ENCODE peak calls at places on chromosome 3, in eight cellular contexts. One of them, this sample, is unnamed.

GRCh38 chr3:50604628-50605588 is 6.7 kb downstream of the CISH start:
- DNase-seq in PC-3: no peak
- DNase-seq in left ventricle myocardium inferior: peak
- DNase-seq in heart left ventricle: peak
- DNase-seq in AG09309: no peak
- DNase-seq in thoracic aorta: no peak
- DNase-seq in psoas muscle: peak
- DNase-seq in AG04450: no peak
- DNase-seq in this sample: no peak

GRCh38 chr3:194133661-194134230 is 2.2 kb upstream of the HES1 start:
- DNase-seq in AG09309: no peak
- DNase-seq in left ventricle myocardium inferior: peak
- DNase-seq in psoas muscle: peak
- DNase-seq in heart left ventricle: peak
- DNase-seq in AG04450: no peak
- DNase-seq in PC-3: peak
- DNase-seq in thoracic aorta: peak
- DNase-seq in this sample: no peak

GRCh38 chr3:148971819-148972218 is 19.5 kb upstream of the GYG1 start:
- DNase-seq in AG04450: peak
- DNase-seq in left ventricle myocardium inferior: no peak
- DNase-seq in heart left ventricle: no peak
- DNase-seq in AG09309: peak
- DNase-seq in PC-3: no peak
- DNase-seq in thoracic aorta: no peak
- DNase-seq in psoas muscle: no peak
- DNase-seq in this sample: peak

GRCh38 chr3:57755368-57756021 is 614 bp upstream of the SLMAP start:
- DNase-seq in PC-3: peak
- DNase-seq in psoas muscle: no peak
- DNase-seq in left ventricle myocardium inferior: peak
- DNase-seq in heart left ventricle: no peak
- DNase-seq in AG09309: no peak
- DNase-seq in AG04450: no peak
- DNase-seq in thoracic aorta: no peak
- DNase-seq in this sample: no peak

GRCh38 chr3:153856932-153857331 is 264.3 kb upstream of the ARHGEF26 start:
- DNase-seq in heart left ventricle: no peak
- DNase-seq in thoracic aorta: no peak
- DNase-seq in psoas muscle: no peak
- DNase-seq in PC-3: peak
- DNase-seq in left ventricle myocardium inferior: no peak
- DNase-seq in AG09309: no peak
- DNase-seq in AG04450: no peak
- DNase-seq in this sample: peak

GRCh38 chr3:128364808-128365360 is 101.8 kb downstream of the DNAJB8 start:
- DNase-seq in AG09309: no peak
- DNase-seq in PC-3: no peak
- DNase-seq in AG04450: no peak
- DNase-seq in left ventricle myocardium inferior: no peak
- DNase-seq in heart left ventricle: no peak
- DNase-seq in psoas muscle: no peak
- DNase-seq in thoracic aorta: no peak
- DNase-seq in this sample: no peak

GRCh38 chr3:157573780-157574378 is 70.7 kb upstream of the VEPH1 start:
- DNase-seq in left ventricle myocardium inferior: no peak
- DNase-seq in thoracic aorta: no peak
- DNase-seq in heart left ventricle: no peak
- DNase-seq in psoas muscle: no peak
- DNase-seq in AG04450: no peak
- DNase-seq in AG09309: no peak
- DNase-seq in PC-3: peak
- DNase-seq in this sample: no peak

GRCh38 chr3:45381168-45381852 is 7.1 kb upstream of the LARS2 start:
- DNase-seq in PC-3: no peak
- DNase-seq in psoas muscle: no peak
- DNase-seq in left ventricle myocardium inferior: peak
- DNase-seq in AG04450: no peak
- DNase-seq in thoracic aorta: no peak
- DNase-seq in heart left ventricle: no peak
- DNase-seq in AG09309: no peak
- DNase-seq in this sample: no peak

GRCh38 chr3:114223146-114223545 is 14.2 kb downstream of the ZNF80 start:
- DNase-seq in heart left ventricle: no peak
- DNase-seq in AG04450: no peak
- DNase-seq in PC-3: no peak
- DNase-seq in psoas muscle: no peak
- DNase-seq in thoracic aorta: no peak
- DNase-seq in AG09309: no peak
- DNase-seq in left ventricle myocardium inferior: no peak
- DNase-seq in this sample: no peak

GRCh38 chr3:38662544-38662943 is 13.1 kb upstream of the SCN5A start:
- DNase-seq in AG09309: no peak
- DNase-seq in thoracic aorta: no peak
- DNase-seq in heart left ventricle: no peak
- DNase-seq in AG04450: no peak
- DNase-seq in psoas muscle: no peak
- DNase-seq in left ventricle myocardium inferior: no peak
- DNase-seq in PC-3: peak
- DNase-seq in this sample: no peak
- TF ChIP-seq CTCF in AG09309: peak
- TF ChIP-seq CTCF in thoracic aorta: no peak
- TF ChIP-seq CTCF in heart left ventricle: peak
- TF ChIP-seq CTCF in AG04450: peak
- TF ChIP-seq CTCF in psoas muscle: no peak
- TF ChIP-seq CTCF in left ventricle myocardium inferior: peak
- TF ChIP-seq CTCF in PC-3: peak
- TF ChIP-seq CTCF in this sample: peak

GRCh38 chr3:47420511-47421484 is 40.0 kb downstream of the PTPN23 start:
- DNase-seq in AG04450: peak
- DNase-seq in PC-3: peak
- DNase-seq in thoracic aorta: peak
- DNase-seq in psoas muscle: peak
- DNase-seq in AG09309: peak
- DNase-seq in heart left ventricle: peak
- DNase-seq in left ventricle myocardium inferior: peak
- DNase-seq in this sample: peak
- H3K4me3 ChIP-seq in AG04450: no peak
- H3K4me3 ChIP-seq in PC-3: no peak
- H3K4me3 ChIP-seq in thoracic aorta: peak
- H3K4me3 ChIP-seq in psoas muscle: no peak
- H3K4me3 ChIP-seq in AG09309: no peak
- H3K4me3 ChIP-seq in heart left ventricle: no peak
- H3K4me3 ChIP-seq in left ventricle myocardium inferior: peak
- H3K4me3 ChIP-seq in this sample: no peak

GRCh38 chr3:8421711-8422110 is 79.9 kb upstream of the LMCD1 start:
- DNase-seq in AG04450: no peak
- DNase-seq in psoas muscle: no peak
- DNase-seq in left ventricle myocardium inferior: no peak
- DNase-seq in PC-3: no peak
- DNase-seq in thoracic aorta: no peak
- DNase-seq in heart left ventricle: no peak
- DNase-seq in AG09309: no peak
- DNase-seq in this sample: no peak

GRCh38 chr3:8424281-8424680 is 77.3 kb upstream of the LMCD1 start:
- DNase-seq in PC-3: no peak
- DNase-seq in heart left ventricle: no peak
- DNase-seq in AG09309: no peak
- DNase-seq in thoracic aorta: no peak
- DNase-seq in psoas muscle: no peak
- DNase-seq in left ventricle myocardium inferior: no peak
- DNase-seq in AG04450: no peak
- DNase-seq in this sample: no peak

GRCh38 chr3:8420613-8421012 is 81.0 kb upstream of the LMCD1 start:
- DNase-seq in thoracic aorta: no peak
- DNase-seq in AG04450: no peak
- DNase-seq in psoas muscle: no peak
- DNase-seq in PC-3: no peak
- DNase-seq in heart left ventricle: no peak
- DNase-seq in left ventricle myocardium inferior: no peak
- DNase-seq in AG09309: no peak
- DNase-seq in this sample: no peak

GRCh38 chr3:8423307-8423706 is 78.3 kb upstream of the LMCD1 start:
- DNase-seq in thoracic aorta: no peak
- DNase-seq in psoas muscle: no peak
- DNase-seq in left ventricle myocardium inferior: no peak
- DNase-seq in heart left ventricle: no peak
- DNase-seq in PC-3: no peak
- DNase-seq in AG04450: no peak
- DNase-seq in AG09309: no peak
- DNase-seq in this sample: no peak

DNA sequence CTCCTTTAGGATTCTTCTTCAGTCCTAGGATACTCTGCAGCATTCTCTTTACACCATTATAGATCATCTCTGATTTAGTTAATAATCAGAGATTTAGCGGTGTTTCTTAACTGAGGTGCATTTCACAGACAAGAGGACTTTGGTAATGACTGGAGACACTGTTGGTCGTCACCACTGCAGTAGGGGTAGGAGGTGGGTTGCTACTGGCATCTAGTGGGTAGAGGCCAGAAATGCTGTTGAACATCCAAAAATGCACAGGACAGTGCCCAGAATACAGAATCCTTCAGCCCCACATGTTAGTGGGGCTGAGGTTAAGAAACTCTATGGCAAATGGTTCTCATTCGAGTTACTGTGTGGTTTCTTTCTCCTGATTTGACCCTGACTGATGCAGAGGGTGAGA is 80.4 kb upstream of the LMCD1 start:
- DNase-seq in PC-3: peak
- DNase-seq in AG04450: no peak
- DNase-seq in left ventricle myocardium inferior: no peak
- DNase-seq in AG09309: no peak
- DNase-seq in psoas muscle: no peak
- DNase-seq in heart left ventricle: no peak
- DNase-seq in thoracic aorta: no peak
- DNase-seq in this sample: no peak
- TF ChIP-seq CTCF in PC-3: peak
- TF ChIP-seq CTCF in AG04450: no peak
- TF ChIP-seq CTCF in left ventricle myocardium inferior: no peak
- TF ChIP-seq CTCF in AG09309: peak
- TF ChIP-seq CTCF in psoas muscle: no peak
- TF ChIP-seq CTCF in heart left ventricle: no peak
- TF ChIP-seq CTCF in thoracic aorta: no peak
- TF ChIP-seq CTCF in this sample: no peak

GRCh38 chr3:119298565-119298941 is 4.4 kb downstream of the ARHGAP31 start:
- DNase-seq in left ventricle myocardium inferior: no peak
- DNase-seq in AG04450: no peak
- DNase-seq in psoas muscle: no peak
- DNase-seq in thoracic aorta: no peak
- DNase-seq in PC-3: no peak
- DNase-seq in AG09309: no peak
- DNase-seq in heart left ventricle: no peak
- DNase-seq in this sample: no peak

GRCh38 chr3:119296723-119297122 is 2.5 kb downstream of the ARHGAP31 start:
- DNase-seq in AG04450: no peak
- DNase-seq in left ventricle myocardium inferior: no peak
- DNase-seq in AG09309: no peak
- DNase-seq in thoracic aorta: no peak
- DNase-seq in psoas muscle: no peak
- DNase-seq in PC-3: no peak
- DNase-seq in heart left ventricle: no peak
- DNase-seq in this sample: no peak

GRCh38 chr3:119295816-119296484 is 1.8 kb downstream of the ARHGAP31 start:
- DNase-seq in heart left ventricle: no peak
- DNase-seq in psoas muscle: no peak
- DNase-seq in thoracic aorta: no peak
- DNase-seq in left ventricle myocardium inferior: no peak
- DNase-seq in PC-3: no peak
- DNase-seq in AG04450: no peak
- DNase-seq in AG09309: peak
- DNase-seq in this sample: peak

GRCh38 chr3:119294889-119295769 is 946 bp downstream of the ARHGAP31 start:
- DNase-seq in AG04450: no peak
- DNase-seq in AG09309: no peak
- DNase-seq in thoracic aorta: no peak
- DNase-seq in heart left ventricle: peak
- DNase-seq in psoas muscle: peak
- DNase-seq in PC-3: peak
- DNase-seq in left ventricle myocardium inferior: peak
- DNase-seq in this sample: no peak

GRCh38 chr3:119297169-119297568 is 3.0 kb downstream of the ARHGAP31 start:
- DNase-seq in psoas muscle: peak
- DNase-seq in thoracic aorta: no peak
- DNase-seq in PC-3: peak
- DNase-seq in heart left ventricle: no peak
- DNase-seq in left ventricle myocardium inferior: peak
- DNase-seq in AG04450: no peak
- DNase-seq in AG09309: no peak
- DNase-seq in this sample: no peak
- H3K4me3 ChIP-seq in psoas muscle: peak
- H3K4me3 ChIP-seq in thoracic aorta: peak
- H3K4me3 ChIP-seq in PC-3: no peak
- H3K4me3 ChIP-seq in heart left ventricle: peak
- H3K4me3 ChIP-seq in left ventricle myocardium inferior: peak
- H3K4me3 ChIP-seq in AG04450: no peak
- H3K4me3 ChIP-seq in AG09309: no peak
- H3K4me3 ChIP-seq in this sample: peak

GRCh38 chr3:143552851-143553250 is 295.4 kb downstream of the SLC9A9 start:
- DNase-seq in thoracic aorta: no peak
- DNase-seq in PC-3: no peak
- DNase-seq in heart left ventricle: no peak
- DNase-seq in AG04450: no peak
- DNase-seq in left ventricle myocardium inferior: no peak
- DNase-seq in AG09309: no peak
- DNase-seq in psoas muscle: no peak
- DNase-seq in this sample: no peak
- TF ChIP-seq CTCF in thoracic aorta: no peak
- TF ChIP-seq CTCF in PC-3: no peak
- TF ChIP-seq CTCF in heart left ventricle: no peak
- TF ChIP-seq CTCF in AG04450: no peak
- TF ChIP-seq CTCF in left ventricle myocardium inferior: no peak
- TF ChIP-seq CTCF in AG09309: no peak
- TF ChIP-seq CTCF in psoas muscle: no peak
- TF ChIP-seq CTCF in this sample: no peak

GRCh38 chr3:196323016-196323415 is 5.0 kb upstream of the DYNLT2B start:
- DNase-seq in PC-3: no peak
- DNase-seq in thoracic aorta: no peak
- DNase-seq in left ventricle myocardium inferior: no peak
- DNase-seq in heart left ventricle: no peak
- DNase-seq in AG09309: no peak
- DNase-seq in psoas muscle: no peak
- DNase-seq in AG04450: no peak
- DNase-seq in this sample: no peak

GRCh38 chr3:196326936-196327335 is 8.9 kb upstream of the DYNLT2B start:
- DNase-seq in PC-3: no peak
- DNase-seq in heart left ventricle: no peak
- DNase-seq in left ventricle myocardium inferior: no peak
- DNase-seq in AG04450: no peak
- DNase-seq in AG09309: no peak
- DNase-seq in thoracic aorta: no peak
- DNase-seq in psoas muscle: no peak
- DNase-seq in this sample: no peak

GRCh38 chr3:196332168-196332567 is 6.0 kb downstream of the TM4SF19 start:
- DNase-seq in heart left ventricle: no peak
- DNase-seq in psoas muscle: no peak
- DNase-seq in thoracic aorta: no peak
- DNase-seq in AG04450: no peak
- DNase-seq in AG09309: no peak
- DNase-seq in left ventricle myocardium inferior: no peak
- DNase-seq in PC-3: no peak
- DNase-seq in this sample: no peak

GRCh38 chr3:196323723-196324122 is 5.7 kb upstream of the DYNLT2B start:
- DNase-seq in left ventricle myocardium inferior: no peak
- DNase-seq in thoracic aorta: no peak
- DNase-seq in psoas muscle: no peak
- DNase-seq in heart left ventricle: no peak
- DNase-seq in PC-3: no peak
- DNase-seq in AG09309: no peak
- DNase-seq in AG04450: no peak
- DNase-seq in this sample: no peak

GRCh38 chr3:196327405-196327804 is 9.4 kb upstream of the DYNLT2B start:
- DNase-seq in thoracic aorta: no peak
- DNase-seq in AG04450: no peak
- DNase-seq in PC-3: no peak
- DNase-seq in heart left ventricle: no peak
- DNase-seq in psoas muscle: no peak
- DNase-seq in left ventricle myocardium inferior: no peak
- DNase-seq in AG09309: no peak
- DNase-seq in this sample: no peak
- H3K4me3 ChIP-seq in thoracic aorta: no peak
- H3K4me3 ChIP-seq in AG04450: no peak
- H3K4me3 ChIP-seq in PC-3: no peak
- H3K4me3 ChIP-seq in heart left ventricle: no peak
- H3K4me3 ChIP-seq in psoas muscle: no peak
- H3K4me3 ChIP-seq in left ventricle myocardium inferior: no peak
- H3K4me3 ChIP-seq in AG09309: no peak
- H3K4me3 ChIP-seq in this sample: no peak